ENCODE peak calls at places on chromosomes 12 and 14, in four cellular contexts. B, Y, J and K are unnamed samples.

GRCh38 chr12:117875652-117876491 is 92.9 kb downstream of the KSR2 start:
- DNase-seq in J (peak), Y (peak), B (peak), K (peak)

GRCh38 chr12:58171914-58172313 is 230.5 kb downstream of the ATP23 start:
- DNase-seq in J (no peak), B (no peak), Y (peak), K (no peak)

GRCh38 chr14:54935958-54936357 is 33.3 kb upstream of the GCH1 start:
- DNase-seq in Y (peak), B (no peak), J (no peak), K (no peak)

GRCh38 chr12:112599871-112600270 is 181.1 kb downstream of the PTPN11 start:
- DNase-seq in Y (no peak), B (no peak), J (no peak), K (no peak)

GRCh38 chr14:95477411-95478089 is 38.9 kb downstream of the SYNE3 start:
- DNase-seq in B (no peak), Y (no peak), J (no peak), K (no peak)

GRCh38 chr14:66281036-66281776 is 205.0 kb upstream of the CCDC196 start:
- DNase-seq in B (no peak), J (no peak), Y (no peak), K (no peak)

GRCh38 chr12:44618960-44619359 is 257.2 kb downstream of the NELL2 start:
- DNase-seq in Y (no peak), B (no peak), J (no peak), K (no peak)

GRCh38 chr14:23483216-23483854 is 13.8 kb downstream of the NGDN start:
- DNase-seq in B (no peak), Y (peak), J (peak), K (peak)

GRCh38 chr12:71636704-71637115 is 26.9 kb downstream of the ZFC3H1 start:
- DNase-seq in J (no peak), B (no peak), Y (peak), K (peak)

GRCh38 chr14:92670177-92670576 is 78.2 kb downstream of the LGMN start:
- DNase-seq in B (no peak), J (no peak), Y (peak), K (no peak)

GRCh38 chr12:28767836-28768348 is 381.2 kb upstream of the FAR2 start:
- DNase-seq in J (no peak), B (no peak), Y (peak), K (no peak)

GRCh38 chr14:100381386-100382105 is 58.4 kb downstream of the SLC25A47 start:
- DNase-seq in B (no peak), Y (peak), J (no peak), K (no peak)

GRCh38 chr14:87233266-87233665 is 759.7 kb downstream of the GALC start:
- DNase-seq in J (peak), Y (no peak), B (no peak), K (peak)

GRCh38 chr12:116497051-116497529 is 62.1 kb upstream of the MAP1LC3B2 start:
- DNase-seq in B (no peak), Y (no peak), J (no peak), K (no peak)

GRCh38 chr14:76957224-76957881 is 71.2 kb downstream of the IRF2BPL start:
- DNase-seq in B (no peak), Y (no peak), J (no peak), K (peak)

GRCh38 chr14:95452176-95452889 is 64.1 kb downstream of the SYNE3 start:
- DNase-seq in Y (no peak), J (peak), B (no peak), K (peak)

GRCh38 chr12:99695050-99695449 is 47.5 kb downstream of the GARIN6 start:
- DNase-seq in J (no peak), B (no peak), Y (no peak), K (no peak)

GRCh38 chr14:103607822-103608221 is 21.2 kb upstream of the KLC1 start:
- DNase-seq in B (no peak), J (no peak), Y (no peak), K (no peak)
- H4K5ac ChIP-seq in B (no peak), J (no peak), Y (no peak), K (no peak)

GRCh38 chr14:45258805-45259204 is 5.8 kb upstream of the MIS18BP1 start:
- DNase-seq in J (no peak), Y (no peak), B (no peak), K (no peak)
- H4K5ac ChIP-seq in J (no peak), Y (no peak), B (no peak), K (no peak)

GRCh38 chr12:130880411-130880885 is 8.6 kb downstream of the RAN start:
- DNase-seq in B (no peak), Y (no peak), J (no peak), K (no peak)
- H4K5ac ChIP-seq in B (no peak), Y (no peak), J (no peak), K (no peak)

DNA sequence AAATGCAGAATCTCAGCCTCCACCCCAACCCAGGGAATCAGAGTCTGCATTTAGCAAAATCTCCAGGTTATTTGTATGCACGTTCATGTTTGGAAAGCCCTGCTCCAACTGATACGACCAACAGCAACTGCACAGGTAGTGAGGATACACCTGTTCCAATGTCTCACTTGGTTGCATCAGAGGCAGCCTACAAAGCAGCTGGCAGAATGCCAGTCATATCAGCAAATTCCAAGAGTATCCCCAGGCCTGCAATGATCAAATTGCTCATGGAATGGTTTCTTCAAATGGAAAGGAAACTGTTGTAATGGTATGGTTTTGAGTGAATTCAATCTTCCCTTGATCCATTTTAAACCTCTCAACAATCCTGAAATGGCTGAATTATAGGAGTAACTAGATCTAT is 75.4 kb downstream of the GRIP1 start:
- DNase-seq in B (no peak), J (no peak), Y (no peak), K (no peak)
- H4K5ac ChIP-seq in B (no peak), J (no peak), Y (no peak), K (no peak)

GRCh38 chr12:49059385-49060232 is 985 bp downstream of the KMT2D start:
- DNase-seq in Y (no peak), B (no peak), J (no peak), K (peak)

GRCh38 chr12:49058366-49059062 is 2.1 kb downstream of the KMT2D start:
- DNase-seq in B (no peak), Y (no peak), J (no peak), K (no peak)

GRCh38 chr12:49055978-49056754 is 4.4 kb downstream of the KMT2D start:
- DNase-seq in Y (peak), J (peak), B (no peak), K (peak)

GRCh38 chr12:49059063-49059384 is 1.6 kb downstream of the KMT2D start:
- DNase-seq in J (no peak), B (no peak), Y (no peak), K (no peak)

GRCh38 chr12:49057888-49058287 is 2.7 kb downstream of the KMT2D start:
- DNase-seq in J (no peak), Y (no peak), B (no peak), K (no peak)
- H4K5ac ChIP-seq in J (no peak), Y (no peak), B (no peak), K (no peak)

GRCh38 chr12:5177731-5178130 is 134.1 kb downstream of the KCNA5 start:
- DNase-seq in Y (no peak), B (no peak), J (no peak), K (no peak)
- H4K5ac ChIP-seq in Y (no peak), B (no peak), J (no peak), K (no peak)

GRCh38 chr14:36233217-36233616 is 56.7 kb upstream of the PTCSC3 start:
- DNase-seq in B (no peak), J (no peak), Y (no peak), K (no peak)

GRCh38 chr14:36243183-36243582 is 66.7 kb upstream of the PTCSC3 start:
- DNase-seq in B (no peak), J (peak), Y (no peak), K (peak)

GRCh38 chr14:36241183-36241582 is 64.7 kb upstream of the PTCSC3 start:
- DNase-seq in Y (no peak), J (no peak), B (no peak), K (no peak)

GRCh38 chr14:36238666-36239363 is 62.3 kb upstream of the PTCSC3 start:
- DNase-seq in B (no peak), Y (peak), J (no peak), K (no peak)
- H4K5ac ChIP-seq in B (no peak), Y (no peak), J (no peak), K (no peak)

DNA sequence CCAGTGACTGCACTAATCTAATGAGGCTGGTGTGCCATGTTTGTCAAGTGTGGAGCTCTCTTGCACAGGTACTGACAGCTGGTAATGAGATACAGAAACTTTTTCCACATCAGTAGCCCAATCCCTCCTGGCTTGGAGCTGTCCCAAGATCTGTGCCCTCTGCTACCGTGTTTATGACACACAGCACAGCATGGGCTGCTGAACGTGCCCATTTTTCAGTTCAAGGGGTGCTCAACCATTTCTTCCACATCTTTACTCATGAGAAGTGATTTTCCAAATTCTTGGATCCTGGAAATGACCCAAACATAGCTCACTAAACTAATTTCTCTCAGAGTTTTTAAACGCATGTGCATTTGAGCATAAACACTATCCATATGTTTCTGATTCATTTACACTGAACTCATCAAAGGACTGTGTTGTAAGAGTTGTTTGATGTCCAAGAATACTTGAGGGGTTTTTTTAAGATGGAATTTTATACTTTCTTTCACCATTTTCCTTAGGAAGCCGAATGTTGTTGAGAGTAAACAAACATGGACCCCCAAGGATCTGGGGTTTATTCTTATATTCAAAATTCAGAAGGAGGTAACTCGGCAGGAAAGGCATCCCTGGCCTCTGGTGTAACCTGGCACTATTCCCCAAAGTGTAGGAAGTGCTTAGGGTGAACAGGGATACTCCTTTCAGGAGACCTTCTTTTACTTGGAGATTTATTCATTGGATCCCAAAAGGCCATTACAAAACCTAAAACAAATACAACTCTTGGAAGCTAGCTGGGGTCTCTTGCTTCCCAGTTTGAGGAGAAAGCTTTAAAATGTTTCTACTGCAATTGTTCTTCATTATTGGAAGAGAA is 215.0 kb downstream of the BMP4 start:
- DNase-seq in J (no peak), B (no peak), Y (peak), K (peak)
- H4K5ac ChIP-seq in J (no peak), B (no peak), Y (peak), K (no peak)